ENCODE peak calls at places on chromosomes 7 and 10, in ten cellular contexts. One of them, this sample, is unnamed.

GRCh38 chr7:24700446-24701044 is 56.7 kb downstream of the GSDME start:
- DNase-seq in ACHN: no peak
- DNase-seq in GM10248: no peak
- DNase-seq in lower leg skin: no peak
- DNase-seq in BJ: no peak
- DNase-seq in ELF-1: no peak
- DNase-seq in NCI-H1092 treated with DMSO at 0.1 percent for 48 hours: peak
- DNase-seq in progenitor cell of endocrine pancreas: no peak
- DNase-seq in stimulated activated CD4-positive, alpha-beta T cell treated with anti-CD3 and anti-CD28 coated beads, Interleukin-1b, Interleukin-23, amount 100 ng/mL, for 1 hour: no peak
- DNase-seq in AG09309: no peak
- DNase-seq in this sample: no peak

GRCh38 chr7:66380285-66380888 is 175.3 kb downstream of the TPST1 start:
- DNase-seq in GM10248: no peak
- DNase-seq in NCI-H1092 treated with DMSO at 0.1 percent for 48 hours: no peak
- DNase-seq in lower leg skin: no peak
- DNase-seq in AG09309: no peak
- DNase-seq in stimulated activated CD4-positive, alpha-beta T cell treated with anti-CD3 and anti-CD28 coated beads, Interleukin-1b, Interleukin-23, amount 100 ng/mL, for 1 hour: no peak
- DNase-seq in BJ: no peak
- DNase-seq in progenitor cell of endocrine pancreas: no peak
- DNase-seq in ACHN: no peak
- DNase-seq in ELF-1: no peak
- DNase-seq in this sample: no peak

GRCh38 chr7:81478664-81479063 is 291.2 kb downstream of the HGF start:
- DNase-seq in lower leg skin: no peak
- DNase-seq in stimulated activated CD4-positive, alpha-beta T cell treated with anti-CD3 and anti-CD28 coated beads, Interleukin-1b, Interleukin-23, amount 100 ng/mL, for 1 hour: no peak
- DNase-seq in ELF-1: peak
- DNase-seq in BJ: no peak
- DNase-seq in GM10248: no peak
- DNase-seq in ACHN: no peak
- DNase-seq in progenitor cell of endocrine pancreas: no peak
- DNase-seq in NCI-H1092 treated with DMSO at 0.1 percent for 48 hours: no peak
- DNase-seq in AG09309: no peak
- DNase-seq in this sample: no peak

GRCh38 chr7:77665161-77665560 is 31.1 kb upstream of the RSBN1L start:
- DNase-seq in ACHN: no peak
- DNase-seq in stimulated activated CD4-positive, alpha-beta T cell treated with anti-CD3 and anti-CD28 coated beads, Interleukin-1b, Interleukin-23, amount 100 ng/mL, for 1 hour: no peak
- DNase-seq in ELF-1: no peak
- DNase-seq in AG09309: no peak
- DNase-seq in progenitor cell of endocrine pancreas: no peak
- DNase-seq in GM10248: no peak
- DNase-seq in BJ: no peak
- DNase-seq in lower leg skin: no peak
- DNase-seq in NCI-H1092 treated with DMSO at 0.1 percent for 48 hours: no peak
- DNase-seq in this sample: no peak

GRCh38 chr10:77230194-77230593 is 407.4 kb downstream of the KCNMA1 start:
- DNase-seq in BJ: peak
- DNase-seq in lower leg skin: no peak
- DNase-seq in AG09309: peak
- DNase-seq in ELF-1: no peak
- DNase-seq in GM10248: no peak
- DNase-seq in stimulated activated CD4-positive, alpha-beta T cell treated with anti-CD3 and anti-CD28 coated beads, Interleukin-1b, Interleukin-23, amount 100 ng/mL, for 1 hour: no peak
- DNase-seq in progenitor cell of endocrine pancreas: no peak
- DNase-seq in NCI-H1092 treated with DMSO at 0.1 percent for 48 hours: no peak
- DNase-seq in ACHN: peak
- DNase-seq in this sample: no peak

GRCh38 chr7:55073051-55073511 is 54.3 kb downstream of the EGFR start:
- DNase-seq in ACHN: peak
- DNase-seq in stimulated activated CD4-positive, alpha-beta T cell treated with anti-CD3 and anti-CD28 coated beads, Interleukin-1b, Interleukin-23, amount 100 ng/mL, for 1 hour: no peak
- DNase-seq in lower leg skin: no peak
- DNase-seq in progenitor cell of endocrine pancreas: no peak
- DNase-seq in GM10248: peak
- DNase-seq in AG09309: no peak
- DNase-seq in BJ: no peak
- DNase-seq in NCI-H1092 treated with DMSO at 0.1 percent for 48 hours: no peak
- DNase-seq in ELF-1: no peak
- DNase-seq in this sample: no peak

GRCh38 chr7:139118803-139119485 is 9.4 kb upstream of the ZC3HAV1 start:
- DNase-seq in progenitor cell of endocrine pancreas: no peak
- DNase-seq in BJ: no peak
- DNase-seq in GM10248: peak
- DNase-seq in ACHN: no peak
- DNase-seq in lower leg skin: no peak
- DNase-seq in stimulated activated CD4-positive, alpha-beta T cell treated with anti-CD3 and anti-CD28 coated beads, Interleukin-1b, Interleukin-23, amount 100 ng/mL, for 1 hour: no peak
- DNase-seq in AG09309: no peak
- DNase-seq in NCI-H1092 treated with DMSO at 0.1 percent for 48 hours: peak
- DNase-seq in ELF-1: peak
- DNase-seq in this sample: no peak

GRCh38 chr10:124596914-124597676 is 135.5 kb downstream of the LHPP start:
- DNase-seq in progenitor cell of endocrine pancreas: no peak
- DNase-seq in lower leg skin: no peak
- DNase-seq in ELF-1: no peak
- DNase-seq in AG09309: no peak
- DNase-seq in stimulated activated CD4-positive, alpha-beta T cell treated with anti-CD3 and anti-CD28 coated beads, Interleukin-1b, Interleukin-23, amount 100 ng/mL, for 1 hour: no peak
- DNase-seq in BJ: no peak
- DNase-seq in GM10248: no peak
- DNase-seq in NCI-H1092 treated with DMSO at 0.1 percent for 48 hours: no peak
- DNase-seq in ACHN: no peak
- DNase-seq in this sample: no peak

GRCh38 chr10:80684217-80684616 is 146.5 kb downstream of the SH2D4B start:
- DNase-seq in lower leg skin: no peak
- DNase-seq in BJ: no peak
- DNase-seq in ELF-1: no peak
- DNase-seq in AG09309: no peak
- DNase-seq in NCI-H1092 treated with DMSO at 0.1 percent for 48 hours: no peak
- DNase-seq in GM10248: no peak
- DNase-seq in ACHN: peak
- DNase-seq in stimulated activated CD4-positive, alpha-beta T cell treated with anti-CD3 and anti-CD28 coated beads, Interleukin-1b, Interleukin-23, amount 100 ng/mL, for 1 hour: no peak
- DNase-seq in progenitor cell of endocrine pancreas: no peak
- DNase-seq in this sample: no peak

GRCh38 chr7:107002804-107003137 is 41.7 kb upstream of the PRKAR2B start:
- DNase-seq in AG09309: no peak
- DNase-seq in lower leg skin: no peak
- DNase-seq in stimulated activated CD4-positive, alpha-beta T cell treated with anti-CD3 and anti-CD28 coated beads, Interleukin-1b, Interleukin-23, amount 100 ng/mL, for 1 hour: no peak
- DNase-seq in GM10248: no peak
- DNase-seq in ACHN: no peak
- DNase-seq in progenitor cell of endocrine pancreas: no peak
- DNase-seq in BJ: no peak
- DNase-seq in ELF-1: no peak
- DNase-seq in NCI-H1092 treated with DMSO at 0.1 percent for 48 hours: no peak
- DNase-seq in this sample: no peak

GRCh38 chr10:6120691-6121090 is 31.9 kb downstream of the RBM17 start:
- DNase-seq in lower leg skin: no peak
- DNase-seq in ELF-1: no peak
- DNase-seq in ACHN: no peak
- DNase-seq in stimulated activated CD4-positive, alpha-beta T cell treated with anti-CD3 and anti-CD28 coated beads, Interleukin-1b, Interleukin-23, amount 100 ng/mL, for 1 hour: no peak
- DNase-seq in GM10248: no peak
- DNase-seq in AG09309: no peak
- DNase-seq in NCI-H1092 treated with DMSO at 0.1 percent for 48 hours: no peak
- DNase-seq in progenitor cell of endocrine pancreas: no peak
- DNase-seq in BJ: no peak
- DNase-seq in this sample: no peak

GRCh38 chr7:2845193-2845592 is 1.1 kb upstream of the GNA12 start:
- DNase-seq in stimulated activated CD4-positive, alpha-beta T cell treated with anti-CD3 and anti-CD28 coated beads, Interleukin-1b, Interleukin-23, amount 100 ng/mL, for 1 hour: no peak
- DNase-seq in progenitor cell of endocrine pancreas: no peak
- DNase-seq in lower leg skin: no peak
- DNase-seq in AG09309: no peak
- DNase-seq in BJ: no peak
- DNase-seq in NCI-H1092 treated with DMSO at 0.1 percent for 48 hours: no peak
- DNase-seq in ELF-1: no peak
- DNase-seq in GM10248: no peak
- DNase-seq in ACHN: no peak
- DNase-seq in this sample: no peak

GRCh38 chr10:119370972-119371703 is 163.8 kb downstream of the GRK5 start:
- DNase-seq in stimulated activated CD4-positive, alpha-beta T cell treated with anti-CD3 and anti-CD28 coated beads, Interleukin-1b, Interleukin-23, amount 100 ng/mL, for 1 hour: no peak
- DNase-seq in NCI-H1092 treated with DMSO at 0.1 percent for 48 hours: no peak
- DNase-seq in BJ: peak
- DNase-seq in progenitor cell of endocrine pancreas: no peak
- DNase-seq in AG09309: peak
- DNase-seq in GM10248: no peak
- DNase-seq in ELF-1: no peak
- DNase-seq in lower leg skin: peak
- DNase-seq in ACHN: no peak
- DNase-seq in this sample: no peak

GRCh38 chr7:91165846-91166230 is 98.4 kb upstream of the FZD1 start:
- DNase-seq in lower leg skin: no peak
- DNase-seq in progenitor cell of endocrine pancreas: no peak
- DNase-seq in AG09309: no peak
- DNase-seq in stimulated activated CD4-positive, alpha-beta T cell treated with anti-CD3 and anti-CD28 coated beads, Interleukin-1b, Interleukin-23, amount 100 ng/mL, for 1 hour: no peak
- DNase-seq in GM10248: no peak
- DNase-seq in NCI-H1092 treated with DMSO at 0.1 percent for 48 hours: no peak
- DNase-seq in BJ: no peak
- DNase-seq in ELF-1: no peak
- DNase-seq in ACHN: peak
- DNase-seq in this sample: no peak

GRCh38 chr10:129853236-129853946 is 110.7 kb downstream of the EBF3 start:
- DNase-seq in progenitor cell of endocrine pancreas: no peak
- DNase-seq in GM10248: no peak
- DNase-seq in BJ: no peak
- DNase-seq in AG09309: no peak
- DNase-seq in NCI-H1092 treated with DMSO at 0.1 percent for 48 hours: no peak
- DNase-seq in ELF-1: no peak
- DNase-seq in lower leg skin: no peak
- DNase-seq in stimulated activated CD4-positive, alpha-beta T cell treated with anti-CD3 and anti-CD28 coated beads, Interleukin-1b, Interleukin-23, amount 100 ng/mL, for 1 hour: no peak
- DNase-seq in ACHN: peak
- DNase-seq in this sample: no peak

GRCh38 chr7:151539055-151539714 is 19.5 kb upstream of the RHEB start:
- DNase-seq in BJ: no peak
- DNase-seq in lower leg skin: no peak
- DNase-seq in stimulated activated CD4-positive, alpha-beta T cell treated with anti-CD3 and anti-CD28 coated beads, Interleukin-1b, Interleukin-23, amount 100 ng/mL, for 1 hour: no peak
- DNase-seq in ELF-1: peak
- DNase-seq in GM10248: no peak
- DNase-seq in ACHN: peak
- DNase-seq in NCI-H1092 treated with DMSO at 0.1 percent for 48 hours: peak
- DNase-seq in progenitor cell of endocrine pancreas: no peak
- DNase-seq in AG09309: no peak
- DNase-seq in this sample: no peak

GRCh38 chr7:33903770-33904679 is 1.3 kb upstream of the BMPER start:
- DNase-seq in lower leg skin: no peak
- DNase-seq in stimulated activated CD4-positive, alpha-beta T cell treated with anti-CD3 and anti-CD28 coated beads, Interleukin-1b, Interleukin-23, amount 100 ng/mL, for 1 hour: no peak
- DNase-seq in ACHN: peak
- DNase-seq in GM10248: peak
- DNase-seq in progenitor cell of endocrine pancreas: peak
- DNase-seq in AG09309: no peak
- DNase-seq in ELF-1: peak
- DNase-seq in NCI-H1092 treated with DMSO at 0.1 percent for 48 hours: peak
- DNase-seq in BJ: no peak
- DNase-seq in this sample: no peak

GRCh38 chr10:62916157-62916603 is 100.0 kb upstream of the EGR2 start:
- DNase-seq in BJ: peak
- DNase-seq in GM10248: no peak
- DNase-seq in ELF-1: no peak
- DNase-seq in NCI-H1092 treated with DMSO at 0.1 percent for 48 hours: no peak
- DNase-seq in stimulated activated CD4-positive, alpha-beta T cell treated with anti-CD3 and anti-CD28 coated beads, Interleukin-1b, Interleukin-23, amount 100 ng/mL, for 1 hour: no peak
- DNase-seq in lower leg skin: no peak
- DNase-seq in AG09309: peak
- DNase-seq in progenitor cell of endocrine pancreas: no peak
- DNase-seq in ACHN: peak
- DNase-seq in this sample: no peak

GRCh38 chr10:47369251-47369894 is 14.7 kb downstream of the ZNF488 start:
- DNase-seq in GM10248: no peak
- DNase-seq in AG09309: no peak
- DNase-seq in ELF-1: no peak
- DNase-seq in lower leg skin: no peak
- DNase-seq in stimulated activated CD4-positive, alpha-beta T cell treated with anti-CD3 and anti-CD28 coated beads, Interleukin-1b, Interleukin-23, amount 100 ng/mL, for 1 hour: no peak
- DNase-seq in NCI-H1092 treated with DMSO at 0.1 percent for 48 hours: no peak
- DNase-seq in progenitor cell of endocrine pancreas: no peak
- DNase-seq in BJ: no peak
- DNase-seq in ACHN: no peak
- DNase-seq in this sample: no peak

GRCh38 chr10:113610636-113611601 is 52.9 kb downstream of the NRAP start:
- DNase-seq in NCI-H1092 treated with DMSO at 0.1 percent for 48 hours: no peak
- DNase-seq in stimulated activated CD4-positive, alpha-beta T cell treated with anti-CD3 and anti-CD28 coated beads, Interleukin-1b, Interleukin-23, amount 100 ng/mL, for 1 hour: no peak
- DNase-seq in ACHN: no peak
- DNase-seq in lower leg skin: no peak
- DNase-seq in progenitor cell of endocrine pancreas: no peak
- DNase-seq in GM10248: no peak
- DNase-seq in ELF-1: peak
- DNase-seq in BJ: no peak
- DNase-seq in AG09309: no peak
- DNase-seq in this sample: no peak

GRCh38 chr7:142412551-142413193 is 154.8 kb upstream of the PRSS58 start:
- DNase-seq in AG09309: peak
- DNase-seq in stimulated activated CD4-positive, alpha-beta T cell treated with anti-CD3 and anti-CD28 coated beads, Interleukin-1b, Interleukin-23, amount 100 ng/mL, for 1 hour: peak
- DNase-seq in GM10248: peak
- DNase-seq in NCI-H1092 treated with DMSO at 0.1 percent for 48 hours: no peak
- DNase-seq in BJ: no peak
- DNase-seq in lower leg skin: no peak
- DNase-seq in progenitor cell of endocrine pancreas: no peak
- DNase-seq in ACHN: peak
- DNase-seq in ELF-1: peak
- DNase-seq in this sample: no peak

This sample was measured in NCI-H1105.